ENCODE peak calls at places on chromosomes 4 and X, in seven cellular contexts. I is H1, G is HepG2, Y is K562, P is GM12891, B is SK-N-SH, S is GM12878. X is an unnamed sample.

GRCh38 chr4:52266537-52267137 is 215.5 kb downstream of the SPATA18 start:
- DNase-seq in I (no peak), G (no peak), Y (no peak), P (no peak), B (no peak), S (no peak), X (no peak)

GRCh38 chrX:153828308-153828707 is 2.0 kb downstream of the PDZD4 start:
- DNase-seq in I (no peak), G (no peak), Y (no peak), P (no peak), B (no peak), S (no peak), X (no peak)

GRCh38 chr4:82780398-82781231 is 18.0 kb downstream of the SCD5 start:
- DNase-seq in I (no peak), G (peak), Y (no peak), P (no peak), B (peak), S (no peak), X (no peak)

GRCh38 chr4:111464251-111465045 is 680.8 kb upstream of the FAM241A start:
- DNase-seq in I (no peak), G (no peak), Y (no peak), P (no peak), B (no peak), S (no peak), X (no peak)

GRCh38 chr4:97987019-97987648 is 156.1 kb downstream of the STPG2 start:
- DNase-seq in I (no peak), G (peak), Y (no peak), P (no peak), B (peak), S (no peak), X (no peak)

GRCh38 chrX:9905288-9905687 is 61.9 kb upstream of the CLDN34 start:
- DNase-seq in I (no peak), G (no peak), Y (no peak), P (no peak), B (no peak), S (no peak), X (no peak)

GRCh38 chrX:121958886-121959285 is 911.5 kb downstream of the GLUD2 start:
- DNase-seq in I (no peak), G (no peak), Y (no peak), P (no peak), B (no peak), S (no peak), X (no peak)

GRCh38 chrX:15269618-15270521 is at the start of gene ASB9:
- DNase-seq in I (peak), G (peak), Y (no peak), P (no peak), B (peak), S (no peak), X (no peak)

GRCh38 chr4:10121568-10122097 is 5.0 kb upstream of the WDR1 start:
- DNase-seq in I (no peak), G (peak), Y (no peak), P (no peak), B (no peak), S (no peak), X (no peak)

GRCh38 chr4:180169394-180169793 is 2073.8 kb upstream of the TENM3 start:
- DNase-seq in I (no peak), G (no peak), Y (no peak), P (no peak), B (no peak), S (no peak), X (no peak)

GRCh38 chrX:136250191-136251041 is 784 bp downstream of the MAP7D3 start:
- DNase-seq in I (peak), G (no peak), Y (no peak), P (no peak), B (no peak), S (no peak), X (peak)

GRCh38 chrX:63930140-63930539 is 145.1 kb upstream of the ARHGEF9 start:
- DNase-seq in I (no peak), G (no peak), Y (no peak), P (no peak), B (peak), S (no peak), X (no peak)

GRCh38 chr4:2296621-2297601 is 35.0 kb upstream of the MXD4 start:
- DNase-seq in I (peak), G (no peak), Y (no peak), P (no peak), B (peak), S (no peak), X (peak)

GRCh38 chr4:2298548-2298991 is 36.7 kb upstream of the MXD4 start:
- DNase-seq in I (no peak), G (no peak), Y (no peak), P (no peak), B (peak), S (no peak), X (peak)

GRCh38 chr4:2292679-2293108 is 30.8 kb upstream of the MXD4 start:
- DNase-seq in I (no peak), G (no peak), Y (no peak), P (no peak), B (peak), S (no peak), X (no peak)

GRCh38 chr4:2297606-2298517 is 36.0 kb upstream of the MXD4 start:
- DNase-seq in I (no peak), G (no peak), Y (no peak), P (no peak), B (no peak), S (no peak), X (peak)

GRCh38 chr4:2295535-2296442 is 33.9 kb upstream of the MXD4 start:
- DNase-seq in I (peak), G (no peak), Y (no peak), P (no peak), B (peak), S (no peak), X (peak)
- TF ChIP-seq TAF1 in I (no peak), G (no peak), Y (no peak), P (no peak), B (no peak), S (no peak), X (no peak)

GRCh38 chr4:16695896-16696295 is 202.5 kb downstream of the LDB2 start:
- DNase-seq in I (no peak), G (no peak), Y (no peak), P (no peak), B (no peak), S (no peak), X (no peak)
- TF ChIP-seq TAF1 in I (no peak), G (no peak), Y (no peak), P (no peak), B (no peak), S (no peak), X (no peak)

GRCh38 chr4:3199661-3200422 is 49.1 kb upstream of the MSANTD1 start:
- DNase-seq in I (no peak), G (no peak), Y (no peak), P (no peak), B (no peak), S (no peak), X (no peak)
- TF ChIP-seq TAF1 in I (no peak), G (no peak), Y (no peak), P (no peak), B (no peak), S (no peak), X (no peak)

DNA sequence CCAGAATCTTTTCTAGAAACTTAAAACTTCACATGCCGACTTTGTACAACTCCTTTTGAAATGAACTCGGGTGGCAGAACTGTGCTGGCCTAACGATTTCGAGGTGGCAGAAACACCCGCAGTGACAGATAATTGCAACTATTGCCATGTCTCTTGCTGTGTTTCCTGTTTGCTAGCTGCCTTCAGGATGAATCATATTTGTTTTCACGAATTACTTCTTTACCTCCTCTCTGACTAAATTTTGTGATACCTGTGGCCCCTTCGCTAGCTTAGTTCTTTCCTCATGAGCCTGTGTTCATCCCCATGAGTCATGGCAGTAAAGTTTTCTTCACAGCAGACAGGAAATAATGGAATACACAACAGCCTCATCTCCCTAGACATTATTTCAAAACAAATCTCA is 104.6 kb upstream of the SMIM10 start:
- DNase-seq in I (no peak), G (peak), Y (no peak), P (no peak), B (no peak), S (no peak), X (no peak)
- TF ChIP-seq TAF1 in I (no peak), G (no peak), Y (no peak), P (no peak), B (no peak), S (no peak), X (no peak)

DNA sequence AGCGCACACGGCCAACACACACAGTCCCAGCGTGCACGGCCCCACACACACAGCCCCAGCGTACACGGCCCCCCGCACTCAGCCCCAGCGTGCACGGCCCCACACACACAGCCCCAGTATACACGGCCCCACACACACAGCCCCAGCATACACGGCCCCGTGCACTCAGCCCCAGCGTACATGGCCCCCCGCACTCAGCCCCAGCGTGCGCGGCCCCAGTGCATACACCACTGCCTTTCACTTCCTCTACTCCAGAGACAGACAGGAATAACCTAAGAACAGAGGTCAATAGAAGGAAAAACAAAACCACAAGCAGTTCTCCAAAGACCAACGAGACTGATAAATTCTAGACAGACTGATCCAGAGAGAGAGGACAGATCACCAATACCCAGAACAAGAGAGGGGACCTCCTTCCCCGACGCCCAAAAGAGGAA is 17.1 kb downstream of the GAK start:
- DNase-seq in I (no peak), G (no peak), Y (no peak), P (no peak), B (no peak), S (no peak), X (no peak)
- TF ChIP-seq TAF1 in I (no peak), G (no peak), Y (no peak), P (no peak), B (no peak), S (no peak), X (no peak)

DNA sequence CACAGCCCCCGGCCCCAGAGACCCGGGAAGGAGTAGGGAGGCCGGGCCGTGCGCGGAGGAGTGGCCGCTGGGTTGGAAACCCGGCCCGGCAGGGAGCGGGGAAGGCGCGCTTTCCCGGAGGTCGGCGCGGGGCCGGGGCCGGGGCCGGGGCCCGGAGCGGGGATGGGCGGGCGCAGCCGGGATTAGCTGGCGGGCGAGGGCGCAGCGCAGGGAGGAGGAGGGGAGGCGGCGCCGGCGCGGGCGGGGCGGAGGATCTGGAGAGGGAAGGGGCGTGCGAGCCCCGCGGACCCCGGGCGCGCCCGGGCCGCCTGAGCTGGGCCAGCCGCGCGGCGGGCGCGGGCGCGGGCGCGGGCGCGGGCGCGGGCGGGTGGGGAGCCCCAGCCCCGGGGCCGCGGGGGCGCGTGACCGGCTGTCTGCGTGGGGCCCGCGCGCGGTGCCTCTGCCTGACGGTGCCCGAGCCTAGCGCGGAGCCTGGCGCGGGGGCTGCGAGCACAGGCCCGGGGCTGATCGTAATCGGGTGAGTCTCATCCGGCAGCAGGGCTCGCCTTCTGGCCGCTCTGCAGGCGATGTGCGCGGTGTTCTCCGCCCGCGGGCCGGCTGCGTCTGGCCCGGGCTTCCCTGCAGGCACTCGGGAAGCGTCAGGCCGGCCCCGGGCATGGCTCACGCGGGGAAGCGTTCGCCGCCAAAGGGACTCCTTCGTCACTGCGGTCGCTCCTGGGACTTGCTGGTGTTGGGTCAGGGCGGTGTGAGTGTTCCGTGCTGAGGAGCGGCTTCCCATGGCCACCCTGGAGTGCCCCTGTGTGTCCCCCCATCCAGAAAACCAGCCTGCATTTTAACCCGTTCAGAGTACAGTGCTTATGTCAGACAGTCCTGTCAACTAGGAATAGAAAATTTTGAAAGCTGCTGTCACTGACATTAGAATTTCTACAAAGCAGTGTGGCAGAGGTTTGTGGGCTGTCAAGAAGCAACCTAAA is 40.4 kb downstream of the FAM149A start:
- DNase-seq in I (peak), G (no peak), Y (no peak), P (peak), B (peak), S (no peak), X (no peak)
- TF ChIP-seq TAF1 in I (peak), G (no peak), Y (no peak), P (no peak), B (no peak), S (no peak), X (no peak)

GRCh38 chrX:16796298-16796697 is 10.0 kb downstream of the TXLNG start:
- DNase-seq in I (no peak), G (no peak), Y (no peak), P (no peak), B (no peak), S (no peak), X (no peak)

GRCh38 chrX:16797841-16798240 is 11.6 kb downstream of the TXLNG start:
- DNase-seq in I (no peak), G (no peak), Y (no peak), P (no peak), B (no peak), S (no peak), X (no peak)

DNA sequence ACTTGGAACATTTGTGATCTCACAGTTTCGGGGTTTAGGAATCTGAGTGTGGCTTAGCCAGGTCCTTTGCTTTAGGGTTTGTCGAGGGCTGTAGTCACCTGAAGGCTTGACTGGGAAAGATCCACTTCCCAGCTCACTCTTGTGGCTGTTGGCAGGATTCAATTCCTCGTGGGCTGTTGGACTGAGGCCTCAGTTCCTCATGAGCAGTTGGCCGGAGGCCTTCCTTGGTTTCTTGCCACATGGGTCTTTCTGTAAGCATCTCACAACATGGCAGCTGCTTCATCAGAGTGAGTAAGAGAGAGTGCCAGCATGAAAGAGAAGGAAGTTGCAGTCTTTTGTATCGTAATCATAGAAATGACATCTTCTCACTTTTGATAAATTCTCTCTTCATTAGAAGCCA is 11.1 kb downstream of the TXLNG start:
- DNase-seq in I (no peak), G (no peak), Y (no peak), P (no peak), B (no peak), S (no peak), X (no peak)
- TF ChIP-seq TAF1 in I (no peak), G (no peak), Y (no peak), P (no peak), B (no peak), S (no peak), X (no peak)